ENCODE peak calls at places on chromosomes 16 and 17, in four cellular contexts. One of them, this sample, is unnamed.

GRCh38 chr17:72661093-72661944 is 431.2 kb downstream of the SLC39A11 start:
- DNase-seq in stimulated activated CD4-positive, alpha-beta T cell treated with anti-CD3 and anti-CD28 coated beads, Interleukin-1b, Interleukin-23, amount 100 ng/mL, for 1 hour: no peak
- DNase-seq in astrocyte of the cerebellum: no peak
- DNase-seq in heart right ventricle: no peak
- DNase-seq in this sample: no peak

GRCh38 chr17:48244814-48245213 is 137.2 kb downstream of the SNX11 start:
- DNase-seq in stimulated activated CD4-positive, alpha-beta T cell treated with anti-CD3 and anti-CD28 coated beads, Interleukin-1b, Interleukin-23, amount 100 ng/mL, for 1 hour: no peak
- DNase-seq in astrocyte of the cerebellum: no peak
- DNase-seq in heart right ventricle: no peak
- DNase-seq in this sample: no peak

GRCh38 chr17:76276069-76276431 is 10.9 kb downstream of the UBALD2 start:
- DNase-seq in stimulated activated CD4-positive, alpha-beta T cell treated with anti-CD3 and anti-CD28 coated beads, Interleukin-1b, Interleukin-23, amount 100 ng/mL, for 1 hour: no peak
- DNase-seq in astrocyte of the cerebellum: no peak
- DNase-seq in heart right ventricle: no peak
- DNase-seq in this sample: no peak

GRCh38 chr16:56547949-56548567 is 16.8 kb upstream of the MT4 start:
- DNase-seq in stimulated activated CD4-positive, alpha-beta T cell treated with anti-CD3 and anti-CD28 coated beads, Interleukin-1b, Interleukin-23, amount 100 ng/mL, for 1 hour: no peak
- DNase-seq in astrocyte of the cerebellum: no peak
- DNase-seq in heart right ventricle: no peak
- DNase-seq in this sample: no peak

GRCh38 chr17:59093702-59094231 is 12.9 kb downstream of the TRIM37 start:
- DNase-seq in stimulated activated CD4-positive, alpha-beta T cell treated with anti-CD3 and anti-CD28 coated beads, Interleukin-1b, Interleukin-23, amount 100 ng/mL, for 1 hour: no peak
- DNase-seq in astrocyte of the cerebellum: peak; percentile 84
- DNase-seq in heart right ventricle: peak; percentile 25
- DNase-seq in this sample: no peak

GRCh38 chr17:33838281-33838680 is 416.8 kb upstream of the CCL2 start:
- DNase-seq in stimulated activated CD4-positive, alpha-beta T cell treated with anti-CD3 and anti-CD28 coated beads, Interleukin-1b, Interleukin-23, amount 100 ng/mL, for 1 hour: no peak
- DNase-seq in astrocyte of the cerebellum: no peak
- DNase-seq in heart right ventricle: no peak
- DNase-seq in this sample: no peak

GRCh38 chr17:65423346-65424140 is 137.9 kb downstream of the AXIN2 start:
- DNase-seq in stimulated activated CD4-positive, alpha-beta T cell treated with anti-CD3 and anti-CD28 coated beads, Interleukin-1b, Interleukin-23, amount 100 ng/mL, for 1 hour: no peak
- DNase-seq in astrocyte of the cerebellum: no peak
- DNase-seq in heart right ventricle: no peak
- DNase-seq in this sample: no peak

GRCh38 chr17:61131555-61131954 is 268.1 kb upstream of the TBX2 start:
- DNase-seq in stimulated activated CD4-positive, alpha-beta T cell treated with anti-CD3 and anti-CD28 coated beads, Interleukin-1b, Interleukin-23, amount 100 ng/mL, for 1 hour: no peak
- DNase-seq in astrocyte of the cerebellum: no peak
- DNase-seq in heart right ventricle: no peak
- DNase-seq in this sample: no peak

GRCh38 chr16:67084345-67085028 is 25.3 kb upstream of the PHAF1 start:
- DNase-seq in stimulated activated CD4-positive, alpha-beta T cell treated with anti-CD3 and anti-CD28 coated beads, Interleukin-1b, Interleukin-23, amount 100 ng/mL, for 1 hour: no peak
- DNase-seq in astrocyte of the cerebellum: no peak
- DNase-seq in heart right ventricle: no peak
- DNase-seq in this sample: no peak

GRCh38 chr17:9890124-9890523 is 14.9 kb downstream of the RCVRN start:
- DNase-seq in stimulated activated CD4-positive, alpha-beta T cell treated with anti-CD3 and anti-CD28 coated beads, Interleukin-1b, Interleukin-23, amount 100 ng/mL, for 1 hour: no peak
- DNase-seq in astrocyte of the cerebellum: no peak
- DNase-seq in heart right ventricle: peak; percentile 36
- DNase-seq in this sample: no peak

GRCh38 chr16:80161799-80162380 is 378.9 kb upstream of the DYNLRB2 start:
- DNase-seq in stimulated activated CD4-positive, alpha-beta T cell treated with anti-CD3 and anti-CD28 coated beads, Interleukin-1b, Interleukin-23, amount 100 ng/mL, for 1 hour: no peak
- DNase-seq in astrocyte of the cerebellum: no peak
- DNase-seq in heart right ventricle: no peak
- DNase-seq in this sample: no peak

GRCh38 chr16:25693621-25694020 is 1.9 kb downstream of the HS3ST4 start:
- DNase-seq in stimulated activated CD4-positive, alpha-beta T cell treated with anti-CD3 and anti-CD28 coated beads, Interleukin-1b, Interleukin-23, amount 100 ng/mL, for 1 hour: no peak
- DNase-seq in astrocyte of the cerebellum: no peak
- DNase-seq in heart right ventricle: no peak
- DNase-seq in this sample: no peak

GRCh38 chr16:10971560-10971961 is 27.2 kb downstream of the CLEC16A start:
- DNase-seq in stimulated activated CD4-positive, alpha-beta T cell treated with anti-CD3 and anti-CD28 coated beads, Interleukin-1b, Interleukin-23, amount 100 ng/mL, for 1 hour: no peak
- DNase-seq in astrocyte of the cerebellum: peak; percentile 88
- DNase-seq in heart right ventricle: no peak
- DNase-seq in this sample: no peak

GRCh38 chr17:82244413-82245140 is 15.7 kb downstream of the SLC16A3 start:
- DNase-seq in stimulated activated CD4-positive, alpha-beta T cell treated with anti-CD3 and anti-CD28 coated beads, Interleukin-1b, Interleukin-23, amount 100 ng/mL, for 1 hour: no peak
- DNase-seq in astrocyte of the cerebellum: no peak
- DNase-seq in heart right ventricle: no peak
- DNase-seq in this sample: peak; percentile 66

GRCh38 chr17:75720656-75721462 is at the start of gene ITGB4:
- DNase-seq in stimulated activated CD4-positive, alpha-beta T cell treated with anti-CD3 and anti-CD28 coated beads, Interleukin-1b, Interleukin-23, amount 100 ng/mL, for 1 hour: peak; percentile 29
- DNase-seq in astrocyte of the cerebellum: no peak
- DNase-seq in heart right ventricle: peak; percentile 49
- DNase-seq in this sample: peak; percentile 66

GRCh38 chr16:6099102-6099501 is 1001.5 kb upstream of the EEF2KMT start:
- DNase-seq in stimulated activated CD4-positive, alpha-beta T cell treated with anti-CD3 and anti-CD28 coated beads, Interleukin-1b, Interleukin-23, amount 100 ng/mL, for 1 hour: no peak
- DNase-seq in astrocyte of the cerebellum: no peak
- DNase-seq in heart right ventricle: no peak
- DNase-seq in this sample: no peak

GRCh38 chr16:102060-102855 is 24.2 kb downstream of the MPG start:
- DNase-seq in stimulated activated CD4-positive, alpha-beta T cell treated with anti-CD3 and anti-CD28 coated beads, Interleukin-1b, Interleukin-23, amount 100 ng/mL, for 1 hour: no peak
- DNase-seq in astrocyte of the cerebellum: no peak
- DNase-seq in heart right ventricle: peak; percentile 74
- DNase-seq in this sample: peak; percentile 81

GRCh38 chr16:12507366-12507765 is 296.3 kb downstream of the CPPED1 start:
- DNase-seq in stimulated activated CD4-positive, alpha-beta T cell treated with anti-CD3 and anti-CD28 coated beads, Interleukin-1b, Interleukin-23, amount 100 ng/mL, for 1 hour: no peak
- DNase-seq in astrocyte of the cerebellum: no peak
- DNase-seq in heart right ventricle: no peak
- DNase-seq in this sample: no peak

GRCh38 chr16:72978212-72978611 is 69.7 kb downstream of the ZFHX3 start:
- DNase-seq in stimulated activated CD4-positive, alpha-beta T cell treated with anti-CD3 and anti-CD28 coated beads, Interleukin-1b, Interleukin-23, amount 100 ng/mL, for 1 hour: no peak
- DNase-seq in astrocyte of the cerebellum: no peak
- DNase-seq in heart right ventricle: no peak
- DNase-seq in this sample: no peak

GRCh38 chr17:30084773-30085172 is 31.8 kb upstream of the NSRP1 start:
- DNase-seq in stimulated activated CD4-positive, alpha-beta T cell treated with anti-CD3 and anti-CD28 coated beads, Interleukin-1b, Interleukin-23, amount 100 ng/mL, for 1 hour: no peak
- DNase-seq in astrocyte of the cerebellum: no peak
- DNase-seq in heart right ventricle: no peak
- DNase-seq in this sample: no peak

GRCh38 chr17:47934856-47935255 is 6.5 kb upstream of the PNPO start:
- DNase-seq in stimulated activated CD4-positive, alpha-beta T cell treated with anti-CD3 and anti-CD28 coated beads, Interleukin-1b, Interleukin-23, amount 100 ng/mL, for 1 hour: no peak
- DNase-seq in astrocyte of the cerebellum: no peak
- DNase-seq in heart right ventricle: no peak
- DNase-seq in this sample: no peak

GRCh38 chr16:21264226-21265036 is 13.7 kb downstream of the CRYM start:
- DNase-seq in stimulated activated CD4-positive, alpha-beta T cell treated with anti-CD3 and anti-CD28 coated beads, Interleukin-1b, Interleukin-23, amount 100 ng/mL, for 1 hour: no peak
- DNase-seq in astrocyte of the cerebellum: no peak
- DNase-seq in heart right ventricle: peak; percentile 28
- DNase-seq in this sample: no peak

GRCh38 chr16:52553322-52553721 is 6.4 kb upstream of the TOX3 start:
- DNase-seq in stimulated activated CD4-positive, alpha-beta T cell treated with anti-CD3 and anti-CD28 coated beads, Interleukin-1b, Interleukin-23, amount 100 ng/mL, for 1 hour: no peak
- DNase-seq in astrocyte of the cerebellum: no peak
- DNase-seq in heart right ventricle: no peak
- DNase-seq in this sample: no peak

GRCh38 chr17:13601776-13602551 is at the start of gene HS3ST3A1:
- DNase-seq in stimulated activated CD4-positive, alpha-beta T cell treated with anti-CD3 and anti-CD28 coated beads, Interleukin-1b, Interleukin-23, amount 100 ng/mL, for 1 hour: no peak
- DNase-seq in astrocyte of the cerebellum: peak; percentile 63
- DNase-seq in heart right ventricle: peak; percentile 36
- DNase-seq in this sample: peak; percentile 55

GRCh38 chr16:84059946-84060901 is 17.6 kb upstream of the SLC38A8 start:
- DNase-seq in stimulated activated CD4-positive, alpha-beta T cell treated with anti-CD3 and anti-CD28 coated beads, Interleukin-1b, Interleukin-23, amount 100 ng/mL, for 1 hour: no peak
- DNase-seq in astrocyte of the cerebellum: no peak
- DNase-seq in heart right ventricle: no peak
- DNase-seq in this sample: no peak

GRCh38 chr17:9004132-9004960 is 17.0 kb upstream of the NTN1 start:
- DNase-seq in stimulated activated CD4-positive, alpha-beta T cell treated with anti-CD3 and anti-CD28 coated beads, Interleukin-1b, Interleukin-23, amount 100 ng/mL, for 1 hour: no peak
- DNase-seq in astrocyte of the cerebellum: no peak
- DNase-seq in heart right ventricle: no peak
- DNase-seq in this sample: no peak

GRCh38 chr16:28003021-28003865 is 60.3 kb downstream of the GSG1L start:
- DNase-seq in stimulated activated CD4-positive, alpha-beta T cell treated with anti-CD3 and anti-CD28 coated beads, Interleukin-1b, Interleukin-23, amount 100 ng/mL, for 1 hour: no peak
- DNase-seq in astrocyte of the cerebellum: no peak
- DNase-seq in heart right ventricle: no peak
- DNase-seq in this sample: no peak

GRCh38 chr17:57890857-57891232 is 41.0 kb upstream of the MRPS23 start:
- DNase-seq in stimulated activated CD4-positive, alpha-beta T cell treated with anti-CD3 and anti-CD28 coated beads, Interleukin-1b, Interleukin-23, amount 100 ng/mL, for 1 hour: no peak
- DNase-seq in astrocyte of the cerebellum: no peak
- DNase-seq in heart right ventricle: no peak
- DNase-seq in this sample: peak; percentile 70

GRCh38 chr16:83233153-83233552 is 574.6 kb upstream of the HSBP1 start:
- DNase-seq in stimulated activated CD4-positive, alpha-beta T cell treated with anti-CD3 and anti-CD28 coated beads, Interleukin-1b, Interleukin-23, amount 100 ng/mL, for 1 hour: no peak
- DNase-seq in astrocyte of the cerebellum: no peak
- DNase-seq in heart right ventricle: no peak
- DNase-seq in this sample: no peak

GRCh38 chr17:42623732-42624596 is 14.5 kb downstream of the TUBG1 start:
- DNase-seq in stimulated activated CD4-positive, alpha-beta T cell treated with anti-CD3 and anti-CD28 coated beads, Interleukin-1b, Interleukin-23, amount 100 ng/mL, for 1 hour: no peak
- DNase-seq in astrocyte of the cerebellum: peak; percentile 41
- DNase-seq in heart right ventricle: no peak
- DNase-seq in this sample: no peak

GRCh38 chr17:9928601-9929341 is 23.7 kb upstream of the RCVRN start:
- DNase-seq in stimulated activated CD4-positive, alpha-beta T cell treated with anti-CD3 and anti-CD28 coated beads, Interleukin-1b, Interleukin-23, amount 100 ng/mL, for 1 hour: no peak
- DNase-seq in astrocyte of the cerebellum: peak; percentile 82
- DNase-seq in heart right ventricle: no peak
- DNase-seq in this sample: no peak

GRCh38 chr17:78329263-78330059 is 30.4 kb downstream of the SOCS3 start:
- DNase-seq in stimulated activated CD4-positive, alpha-beta T cell treated with anti-CD3 and anti-CD28 coated beads, Interleukin-1b, Interleukin-23, amount 100 ng/mL, for 1 hour: no peak
- DNase-seq in astrocyte of the cerebellum: no peak
- DNase-seq in heart right ventricle: no peak
- DNase-seq in this sample: no peak

GRCh38 chr17:73343739-73344454 is 32.1 kb upstream of the CDC42EP4 start:
- DNase-seq in stimulated activated CD4-positive, alpha-beta T cell treated with anti-CD3 and anti-CD28 coated beads, Interleukin-1b, Interleukin-23, amount 100 ng/mL, for 1 hour: no peak
- DNase-seq in astrocyte of the cerebellum: no peak
- DNase-seq in heart right ventricle: no peak
- DNase-seq in this sample: peak; percentile 57

GRCh38 chr16:83974475-83974874 is 6.4 kb downstream of the NECAB2 start:
- DNase-seq in stimulated activated CD4-positive, alpha-beta T cell treated with anti-CD3 and anti-CD28 coated beads, Interleukin-1b, Interleukin-23, amount 100 ng/mL, for 1 hour: no peak
- DNase-seq in astrocyte of the cerebellum: no peak
- DNase-seq in heart right ventricle: no peak
- DNase-seq in this sample: peak; percentile 28

GRCh38 chr17:47838636-47839035 is 2.4 kb downstream of the SCRN2 start:
- DNase-seq in stimulated activated CD4-positive, alpha-beta T cell treated with anti-CD3 and anti-CD28 coated beads, Interleukin-1b, Interleukin-23, amount 100 ng/mL, for 1 hour: no peak
- DNase-seq in astrocyte of the cerebellum: no peak
- DNase-seq in heart right ventricle: no peak
- DNase-seq in this sample: no peak

GRCh38 chr16:48997946-48998345 is 283.7 kb downstream of the CBLN1 start:
- DNase-seq in stimulated activated CD4-positive, alpha-beta T cell treated with anti-CD3 and anti-CD28 coated beads, Interleukin-1b, Interleukin-23, amount 100 ng/mL, for 1 hour: no peak
- DNase-seq in astrocyte of the cerebellum: no peak
- DNase-seq in heart right ventricle: no peak
- DNase-seq in this sample: no peak

GRCh38 chr17:44362479-44362963 is 1.1 kb downstream of the FAM171A2 start:
- DNase-seq in stimulated activated CD4-positive, alpha-beta T cell treated with anti-CD3 and anti-CD28 coated beads, Interleukin-1b, Interleukin-23, amount 100 ng/mL, for 1 hour: no peak
- DNase-seq in astrocyte of the cerebellum: no peak
- DNase-seq in heart right ventricle: peak; percentile 12
- DNase-seq in this sample: peak; percentile 43

GRCh38 chr17:8062807-8063483 is 24.1 kb downstream of the ALOX15B start:
- DNase-seq in stimulated activated CD4-positive, alpha-beta T cell treated with anti-CD3 and anti-CD28 coated beads, Interleukin-1b, Interleukin-23, amount 100 ng/mL, for 1 hour: no peak
- DNase-seq in astrocyte of the cerebellum: no peak
- DNase-seq in heart right ventricle: no peak
- DNase-seq in this sample: no peak